ENCODE peak calls at places on chromosomes 5 and 9, in four cellular contexts. V, H, Y and S are unnamed samples.

GRCh38 chr5:120465281-120465961 is 1.3 kb downstream of the PRR16 start:
- DNase-seq in Y (no peak), H (peak; percentile 78), V (no peak), S (no peak)

GRCh38 chr5:18487928-18488480 is 853.7 kb downstream of the TAF11L14 start:
- DNase-seq in H (no peak), Y (no peak), V (no peak), S (no peak)

GRCh38 chr9:137201205-137201868 is 796 bp upstream of the TPRN start:
- DNase-seq in V (no peak), H (peak; percentile 49), Y (no peak), S (no peak)

GRCh38 chr5:140806834-140807775 is at the start of gene PCDHA4:
- DNase-seq in Y (peak; percentile 9), H (peak; percentile 94), V (no peak), S (no peak)

GRCh38 chr5:144144956-144145751 is 25.3 kb downstream of the YIPF5 start:
- DNase-seq in Y (no peak), H (no peak), V (no peak), S (no peak)

GRCh38 chr9:98974994-98975712 is 31.4 kb downstream of the COL15A1 start:
- DNase-seq in H (peak; percentile 99), V (peak; percentile 81), Y (peak; percentile 34), S (peak; percentile 89)

GRCh38 chr5:177370488-177371119 is 12.9 kb downstream of the RGS14 start:
- DNase-seq in Y (peak; percentile 94), H (peak; percentile 93), V (peak; percentile 81), S (no peak)

GRCh38 chr5:86175224-86175623 is 442.5 kb upstream of the COX7C start:
- DNase-seq in V (no peak), Y (no peak), H (no peak), S (no peak)

GRCh38 chr5:176887252-176887849 is 11.8 kb downstream of the HK3 start:
- DNase-seq in V (no peak), Y (no peak), H (no peak), S (no peak)

GRCh38 chr9:109901191-109901590 is 121.2 kb downstream of the PALM2AKAP2 start:
- DNase-seq in V (no peak), H (no peak), Y (no peak), S (no peak)

GRCh38 chr5:51494821-51495220 is 111.6 kb downstream of the ISL1 start:
- DNase-seq in H (no peak), V (no peak), Y (no peak), S (no peak)

GRCh38 chr5:38289457-38289856 is 31.1 kb downstream of the EGFLAM start:
- DNase-seq in H (no peak), V (no peak), Y (no peak), S (no peak)

GRCh38 chr9:14099737-14100136 is 214.2 kb downstream of the NFIB start:
- DNase-seq in Y (no peak), V (no peak), H (no peak), S (no peak)

GRCh38 chr9:108813951-108814601 is 41.7 kb downstream of the ACTL7B start:
- DNase-seq in V (no peak), H (no peak), Y (peak; percentile 58), S (no peak)

GRCh38 chr9:134789168-134789567 is 91.4 kb upstream of the FCN2 start:
- DNase-seq in V (no peak), Y (no peak), H (no peak), S (no peak)

GRCh38 chr5:180439911-180440769 is 54.0 kb upstream of the CNOT6 start:
- DNase-seq in V (no peak), Y (no peak), H (peak; percentile 73), S (no peak)

GRCh38 chr5:82894754-82895153 is 182.4 kb downstream of the TMEM167A start:
- DNase-seq in Y (no peak), V (no peak), H (no peak), S (no peak)

GRCh38 chr5:90434116-90434714 is 24.7 kb upstream of the CETN3 start:
- DNase-seq in Y (peak; percentile 39), H (peak; percentile 79), V (no peak), S (no peak)

GRCh38 chr5:32566319-32567111 is 18.8 kb upstream of the SUB1 start:
- DNase-seq in Y (peak; percentile 73), H (no peak), V (no peak), S (no peak)

GRCh38 chr9:4630836-4631235 is 31.3 kb upstream of the PLPP6 start:
- DNase-seq in Y (no peak), V (no peak), H (no peak), S (no peak)

GRCh38 chr5:98977723-98978122 is 48.9 kb upstream of the CHD1 start:
- DNase-seq in Y (no peak), H (no peak), V (no peak), S (no peak)

GRCh38 chr9:70040506-70040905 is 3.1 kb upstream of the MAMDC2 start:
- DNase-seq in Y (no peak), H (no peak), V (no peak), S (no peak)

GRCh38 chr5:142540774-142541466 is 145.0 kb downstream of the FGF1 start:
- DNase-seq in V (no peak), H (no peak), Y (no peak), S (no peak)

GRCh38 chr5:138981131-138981530 is 106.0 kb upstream of the LRRTM2 start:
- DNase-seq in V (no peak), Y (no peak), H (peak; percentile 23), S (no peak)

GRCh38 chr5:140833993-140834392 is at the start of gene PCDHA7:
- DNase-seq in Y (peak; percentile 32), V (no peak), H (no peak), S (no peak)

GRCh38 chr9:133644968-133645765 is 9.0 kb downstream of the DBH start:
- DNase-seq in Y (no peak), V (no peak), H (no peak), S (no peak)

GRCh38 chr9:114088571-114089170 is 10.4 kb downstream of the KIF12 start:
- DNase-seq in Y (no peak), H (no peak), V (no peak), S (no peak)

GRCh38 chr9:75147638-75148037 is 59.3 kb downstream of the OSTF1 start:
- DNase-seq in Y (no peak), H (no peak), V (no peak), S (peak; percentile 5)

GRCh38 chr9:133515240-133515610 is 9.5 kb downstream of the MYMK start:
- DNase-seq in Y (no peak), H (no peak), V (no peak), S (no peak)

GRCh38 chr5:137415231-137415681 is 83.9 kb downstream of the SPOCK1 start:
- DNase-seq in H (no peak), V (no peak), Y (no peak), S (no peak)

GRCh38 chr5:145579336-145579735 is 255.8 kb downstream of the PRELID2 start:
- DNase-seq in H (no peak), Y (no peak), V (no peak), S (no peak)

GRCh38 chr9:87250205-87250604 is 247.5 kb upstream of the DAPK1 start:
- DNase-seq in H (no peak), Y (no peak), V (no peak), S (no peak)

GRCh38 chr9:91771027-91771426 is 179.0 kb downstream of the ROR2 start:
- DNase-seq in V (no peak), H (no peak), Y (no peak), S (no peak)

GRCh38 chr5:59772206-59772605 is 121.3 kb downstream of the PDE4D start:
- DNase-seq in Y (no peak), V (no peak), H (no peak), S (no peak)

GRCh38 chr5:29370248-29370647 is 1823.2 kb upstream of the CDH6 start:
- DNase-seq in V (no peak), Y (no peak), H (no peak), S (no peak)

GRCh38 chr5:26737763-26738162 is 300.6 kb downstream of the CDH9 start:
- DNase-seq in V (no peak), Y (no peak), H (no peak), S (no peak)

DNA sequence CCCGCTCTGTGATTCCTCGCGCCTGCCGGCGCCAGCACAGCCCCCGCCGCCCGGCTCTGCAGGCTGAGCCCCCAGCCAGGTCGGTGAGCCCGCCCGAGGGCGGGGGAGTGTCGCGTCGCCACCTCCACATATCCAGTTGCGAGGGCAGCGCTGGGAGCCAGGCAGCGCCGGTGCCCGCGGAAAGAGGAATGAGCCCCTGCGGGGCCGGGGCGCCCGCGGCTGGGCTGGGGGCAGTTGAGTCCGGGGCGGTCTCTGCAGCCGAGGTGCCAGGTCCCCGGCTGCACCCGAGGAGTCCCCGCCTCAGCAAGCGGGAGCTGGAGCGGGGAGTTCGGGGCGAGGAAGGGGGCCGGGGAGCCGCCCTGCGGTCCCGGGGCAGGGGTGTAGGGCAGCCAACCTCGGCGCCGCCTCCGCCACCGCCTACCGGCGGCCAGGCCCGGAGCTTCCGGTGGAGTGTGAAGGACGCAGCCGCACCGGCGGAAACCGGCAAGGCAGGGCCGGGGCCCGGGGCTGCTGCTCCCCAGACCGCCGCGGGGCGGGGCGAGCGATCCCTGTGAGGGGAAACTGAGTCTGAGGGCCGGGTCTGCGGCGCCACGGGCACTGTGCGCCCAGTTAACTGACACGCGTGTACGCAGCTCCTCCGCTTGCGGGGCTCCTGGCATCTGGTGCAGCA is 2.3 kb upstream of the TRAF1 start:
- DNase-seq in Y (peak; percentile 21), H (peak; percentile 85), V (peak; percentile 53), S (peak; percentile 67)
- TF ChIP-seq POLR2A in Y (peak; percentile 65), H (no peak), V (peak; percentile 70), S (peak; percentile 75)

DNA sequence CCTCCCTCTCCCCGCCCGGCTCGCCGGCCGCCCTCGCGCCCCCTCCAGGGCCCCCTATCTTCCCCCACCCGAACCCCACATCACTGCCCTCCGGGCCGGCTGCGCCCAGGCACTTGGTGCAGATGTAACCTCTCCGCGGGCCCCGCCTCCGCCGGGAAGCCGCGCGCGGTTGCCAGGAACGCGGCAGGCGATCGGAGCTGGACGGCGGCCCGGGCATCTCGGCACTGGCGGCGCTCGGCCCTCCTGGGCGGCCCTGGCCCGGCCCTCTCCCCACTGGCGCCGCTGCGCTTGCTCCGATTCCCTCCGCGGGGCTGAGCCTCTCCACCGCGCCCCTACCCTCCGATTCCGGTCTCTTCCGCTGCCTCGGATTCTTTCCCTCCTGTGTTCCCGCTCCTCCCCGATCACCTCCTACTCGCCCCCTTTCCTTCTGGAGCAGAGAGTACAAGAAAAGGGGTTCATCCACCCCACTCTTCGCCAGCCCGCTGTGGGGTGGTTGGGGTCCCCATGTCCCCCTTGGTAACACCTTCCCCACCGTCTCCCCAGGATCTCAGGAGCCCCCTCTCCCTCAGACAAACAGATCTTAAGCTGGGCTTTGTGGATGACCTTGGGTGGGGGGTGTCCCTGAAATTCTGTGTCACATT is 70.6 kb downstream of the C9orf50 start:
- DNase-seq in V (no peak), H (peak; percentile 69), Y (no peak), S (no peak)
- TF ChIP-seq TAF1 in V (no peak), H (no peak), Y (no peak), S (no peak)

DNA sequence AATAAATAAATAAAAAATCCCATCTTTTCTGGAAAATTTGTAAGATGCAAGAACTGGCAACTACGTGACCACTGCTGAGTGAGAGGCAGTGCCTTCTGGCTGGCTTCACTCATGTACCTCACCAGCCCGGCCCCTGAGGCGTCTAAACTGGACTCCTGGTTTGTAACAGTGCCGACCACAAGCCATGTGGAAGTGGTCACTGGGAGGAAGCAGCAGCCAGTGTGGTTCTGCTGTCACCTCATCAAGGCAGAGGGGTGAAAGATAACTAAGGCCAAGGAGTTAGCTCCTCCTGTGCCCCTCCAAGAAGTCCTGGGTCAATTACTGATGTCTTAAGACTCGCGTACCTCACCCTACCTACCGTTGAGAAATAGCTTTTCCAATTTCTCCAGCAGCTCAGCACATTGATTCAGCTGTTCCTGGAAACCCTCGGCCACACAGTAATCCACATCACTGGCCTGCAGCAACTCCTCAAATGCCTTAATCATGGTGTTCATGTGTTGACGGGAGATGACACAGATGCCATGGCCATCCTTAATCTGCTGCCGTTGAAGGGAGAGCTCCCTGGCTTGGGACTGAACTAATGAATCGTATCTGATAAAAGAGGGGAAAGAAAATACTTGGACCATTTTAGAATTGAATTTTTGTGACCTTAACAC is 142.9 kb downstream of the CDK5RAP2 start:
- DNase-seq in Y (no peak), V (no peak), H (no peak), S (no peak)
- TF ChIP-seq POLR2AphosphoS5 in Y (no peak), V (no peak), H (no peak), S (no peak)

GRCh38 chr5:148967783-148968182 is 95.1 kb downstream of the SH3TC2 start:
- DNase-seq in V (no peak), Y (peak; percentile 39), H (peak; percentile 11), S (no peak)
- TF ChIP-seq POLR2A in V (no peak), Y (no peak), H (no peak), S (no peak)